ENCODE peak calls at places on chromosome 9, in eight cellular contexts. R is suprapubic skin, P is upper lobe of left lung, G is GM12878, S is HL-60, N is esophagus muscularis mucosa, U is spleen, L is K562. K is an unnamed sample. For H3K27me3, the result is how much of the 10 kb centered on the place peaks cover.

GRCh38 chr9:79976501-79977444 is 405.0 kb downstream of the TLE4 start:
- DNase-seq in S (no peak), P (peak), R (no peak), N (no peak), L (no peak), U (no peak), G (no peak), K (no peak)

GRCh38 chr9:20683351-20684034 is 566 bp upstream of the FOCAD start:
- DNase-seq in S (no peak), U (no peak), L (peak), P (no peak), R (peak), G (no peak), N (peak), K (peak)

GRCh38 chr9:99433555-99433954 is 211.5 kb downstream of the SEC61B start:
- DNase-seq in P (no peak), N (peak), G (peak), S (peak), R (no peak), U (no peak), L (peak), K (no peak)

GRCh38 chr9:128007566-128008138 is 26.9 kb upstream of the EEIG1 start:
- DNase-seq in S (peak), U (peak), G (peak), P (no peak), L (peak), N (no peak), R (peak), K (no peak)

GRCh38 chr9:115396071-115396529 is 278.1 kb upstream of the TNC start:
- DNase-seq in G (no peak), S (no peak), R (no peak), N (no peak), U (no peak), P (no peak), L (no peak), K (no peak)

GRCh38 chr9:70948744-70949143 is 172.7 kb downstream of the TRPM3 start:
- DNase-seq in U (no peak), R (no peak), G (no peak), P (no peak), S (no peak), L (no peak), N (no peak), K (no peak)

GRCh38 chr9:994005-994404 is 17.6 kb downstream of the DMRT3 start:
- DNase-seq in S (no peak), U (no peak), G (no peak), R (no peak), L (no peak), N (no peak), P (no peak), K (no peak)

GRCh38 chr9:3783156-3783555 is 257.4 kb upstream of the RFX3 start:
- DNase-seq in P (no peak), S (no peak), R (no peak), G (no peak), L (no peak), U (no peak), N (no peak), K (no peak)

GRCh38 chr9:95055337-95055850 is 262.1 kb downstream of the FANCC start:
- DNase-seq in U (no peak), R (no peak), G (no peak), L (no peak), S (no peak), P (no peak), N (no peak), K (no peak)

GRCh38 chr9:6355728-6356127 is 27.6 kb downstream of the TPD52L3 start:
- DNase-seq in R (no peak), N (no peak), L (no peak), U (no peak), S (no peak), G (peak), P (no peak), K (no peak)

GRCh38 chr9:76401580-76402354 is 7.5 kb upstream of the RFK start:
- DNase-seq in L (no peak), G (no peak), U (no peak), R (no peak), P (no peak), S (no peak), N (no peak), K (no peak)

GRCh38 chr9:17005085-17005484 is 129.8 kb upstream of the CNTLN start:
- DNase-seq in P (no peak), L (no peak), R (no peak), U (no peak), G (no peak), S (no peak), N (no peak), K (peak)

DNA sequence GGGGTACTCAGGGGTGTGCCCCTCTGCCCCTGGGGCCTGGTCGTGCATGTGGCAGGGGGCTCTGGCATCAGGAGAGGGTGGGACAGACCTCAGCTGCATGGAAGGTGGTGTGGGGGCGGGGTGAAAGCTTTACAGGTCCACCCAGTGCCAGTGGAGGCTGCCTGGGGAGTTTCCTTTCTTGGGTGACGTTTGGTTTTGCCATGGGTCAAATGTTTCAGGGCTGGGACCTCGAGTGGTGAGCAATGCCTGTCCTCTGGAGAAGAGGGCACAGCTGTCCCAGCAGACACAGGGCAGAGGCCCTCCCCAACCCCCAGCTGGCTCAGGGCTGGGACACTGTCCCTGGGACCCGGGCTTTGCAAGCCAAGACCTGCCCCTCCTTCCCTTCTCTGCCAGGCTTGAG is 3.6 kb downstream of the RXRA start:
- DNase-seq in P (peak), L (no peak), N (no peak), U (no peak), R (no peak), S (no peak), G (no peak), K (no peak)
- H3K4me3 ChIP-seq in P (peak), L (no peak), N (peak), U (no peak), R (peak), S (no peak), G (no peak), K (peak)

GRCh38 chr9:126609191-126609590 is 4.5 kb upstream of the LMX1B start:
- DNase-seq in G (no peak), L (no peak), R (no peak), P (peak), S (no peak), U (no peak), N (no peak), K (peak)

GRCh38 chr9:126607086-126607485 is 6.6 kb upstream of the LMX1B start:
- DNase-seq in G (no peak), L (no peak), U (no peak), N (no peak), R (peak), P (no peak), S (no peak), K (no peak)

GRCh38 chr9:126609711-126610388 is 3.9 kb upstream of the LMX1B start:
- DNase-seq in P (no peak), G (no peak), L (no peak), U (no peak), N (no peak), S (no peak), R (peak), K (no peak)

GRCh38 chr9:126607731-126608130 is 6.0 kb upstream of the LMX1B start:
- DNase-seq in P (no peak), N (no peak), G (no peak), R (no peak), U (no peak), L (no peak), S (no peak), K (no peak)

DNA sequence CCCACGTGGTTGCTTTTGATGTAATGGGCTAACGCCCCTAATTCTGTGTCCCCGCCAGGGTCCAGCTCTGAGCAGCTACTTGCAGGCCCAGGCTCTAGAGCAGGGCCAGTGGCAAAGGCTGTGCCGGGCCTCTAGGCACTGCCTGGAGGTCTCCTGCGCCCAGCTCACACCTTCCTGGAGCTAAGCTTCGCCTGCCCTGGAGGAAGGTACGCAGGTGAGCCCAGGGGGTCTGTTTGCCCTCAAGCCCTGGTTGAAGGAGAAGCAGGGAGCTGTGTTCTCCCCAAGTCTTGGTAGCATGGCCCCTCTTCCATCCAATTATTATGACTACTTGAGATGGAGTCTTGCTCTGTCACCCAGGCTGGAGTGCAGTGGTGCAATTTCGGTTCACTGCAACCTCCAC is 5.2 kb upstream of the LMX1B start:
- DNase-seq in P (no peak), R (no peak), G (no peak), L (no peak), N (no peak), S (no peak), U (no peak), K (peak)
- H3K27me3 ChIP-seq in P (under half), R (half or more), G (under half), L (under half), N (under half), S (under half), U (under half), K (half or more)

DNA sequence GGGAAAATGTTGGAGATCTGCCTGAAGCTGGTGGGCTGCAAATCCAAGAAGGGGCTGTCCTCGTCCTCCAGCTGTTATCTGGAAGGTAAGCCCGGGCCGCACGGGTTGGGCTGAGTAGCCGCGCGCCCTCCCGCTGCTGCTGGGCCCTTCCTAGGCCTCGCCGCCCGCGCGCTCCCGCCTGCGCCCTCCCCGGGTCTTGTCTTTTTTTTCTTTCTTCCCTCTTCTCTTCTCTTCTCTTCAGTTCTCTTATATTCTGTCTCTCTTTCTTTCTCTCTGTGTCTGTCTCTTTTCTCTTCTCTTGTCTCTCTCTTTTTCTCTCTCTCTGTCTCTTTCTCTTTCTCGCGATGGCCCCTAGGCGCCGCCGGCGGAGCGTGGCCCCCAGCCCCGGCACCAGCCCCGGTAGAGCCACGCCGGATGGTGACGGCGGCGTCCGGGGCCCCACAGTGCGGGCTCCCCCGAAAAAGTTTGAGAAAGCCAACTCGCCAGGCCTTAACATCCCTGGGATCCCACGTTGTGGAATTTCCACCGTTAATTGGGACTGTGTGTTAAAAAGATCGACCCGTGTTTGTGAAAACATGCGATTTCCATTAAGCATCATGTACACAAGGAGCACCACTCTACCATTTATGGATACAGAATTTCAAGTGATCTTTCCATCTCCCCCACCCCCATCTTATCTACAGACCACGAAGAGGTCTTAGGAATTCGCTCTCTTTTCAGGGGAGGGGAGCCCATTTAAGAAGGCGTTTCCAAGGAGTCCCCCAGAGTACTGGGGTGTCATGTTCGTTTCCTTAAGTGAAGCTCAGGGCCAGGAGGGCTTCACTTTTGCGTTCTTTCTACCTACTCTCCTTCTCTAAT is 616 bp downstream of the ABL1 start:
- DNase-seq in P (peak), U (peak), L (peak), N (no peak), G (no peak), R (peak), S (no peak), K (peak)
- TF ChIP-seq POLR2AphosphoS5 in P (no peak), U (no peak), L (no peak), N (peak), G (peak), R (no peak), S (peak), K (peak)

DNA sequence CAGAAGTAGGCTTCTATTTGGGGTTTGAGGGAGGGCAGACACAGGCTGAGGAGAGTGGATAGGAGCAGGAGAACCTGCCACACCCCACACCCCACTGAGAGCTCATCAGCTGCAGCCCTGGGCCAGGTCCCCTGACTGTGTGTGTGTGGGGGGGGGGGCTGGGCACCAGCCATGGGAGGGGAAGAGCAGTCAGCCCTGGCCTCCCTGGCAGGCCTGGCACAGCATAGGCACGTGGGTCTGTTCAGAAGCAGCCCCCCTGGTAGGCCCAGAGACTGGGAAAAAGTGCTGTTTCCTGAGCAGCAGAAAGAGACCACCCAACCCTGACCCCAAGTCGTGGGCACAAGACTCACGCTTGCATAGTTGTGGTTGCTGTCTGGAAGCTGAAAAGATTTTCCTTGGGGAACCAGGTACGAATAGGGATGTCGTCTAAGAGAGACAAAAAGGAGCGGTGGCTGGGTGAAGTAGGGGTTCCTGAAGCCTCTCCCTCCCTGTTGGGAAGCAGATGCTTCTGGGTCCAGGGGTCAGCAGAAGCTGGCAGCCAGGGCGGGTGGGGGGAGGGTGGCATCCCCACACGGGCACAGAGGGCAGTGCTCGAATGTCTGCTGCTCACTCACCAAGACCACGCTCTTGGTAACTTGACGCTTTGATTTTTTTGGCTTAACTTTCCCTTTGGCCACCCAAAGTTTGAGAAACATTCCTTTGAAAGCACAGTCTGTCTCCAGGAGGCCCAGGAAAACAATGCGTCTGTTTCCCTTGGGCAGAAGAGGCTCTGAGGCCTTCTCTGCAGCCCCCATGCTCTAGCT is 2.9 kb downstream of the NSMF start:
- DNase-seq in L (no peak), N (no peak), U (peak), P (peak), G (no peak), S (no peak), R (peak), K (no peak)
- H3K4me3 ChIP-seq in L (no peak), N (no peak), U (no peak), P (no peak), G (no peak), S (no peak), R (no peak), K (no peak)

GRCh38 chr9:89835676-89836075 is 230.9 kb downstream of the GADD45G start:
- DNase-seq in U (no peak), S (no peak), L (no peak), N (no peak), G (no peak), P (no peak), R (no peak), K (no peak)
- H3K27me3 ChIP-seq in U (under half), S (under half), L (under half), N (under half), G (under half), P (under half), R (under half), K (under half)

K was measured in sigmoid colon.